ENCODE peak calls at places on chromosomes 12 and 14, in five cellular contexts. O is LoVo, F is epithelial cell of esophagus, I is AML-193, J is fibroblast of the aortic adventitia. H is an unnamed sample.

GRCh38 chr14:68470361-68470760 is 322.5 kb downstream of the ZFP36L1 start:
- DNase-seq in I (no peak), J (no peak), F (peak; percentile 52), O (no peak), H (no peak)

GRCh38 chr12:47139010-47139681 is 59.4 kb upstream of the AMIGO2 start:
- DNase-seq in J (no peak), O (no peak), F (no peak), I (peak; percentile 83), H (no peak)

GRCh38 chr14:72745546-72745945 is 148.4 kb downstream of the DPF3 start:
- DNase-seq in I (no peak), O (no peak), J (peak; percentile 95), F (peak; percentile 72), H (peak; percentile 91)

GRCh38 chr14:91417983-91418386 is 365 bp upstream of the CCDC88C start:
- DNase-seq in O (peak; percentile 68), F (peak; percentile 62), I (peak; percentile 55), J (no peak), H (no peak)

GRCh38 chr12:111180830-111181726 is 187.8 kb downstream of the PHETA1 start:
- DNase-seq in I (peak; percentile 13), F (no peak), O (no peak), J (peak; percentile 14), H (no peak)

GRCh38 chr12:24617471-24617870 is 331.4 kb downstream of the BCAT1 start:
- DNase-seq in F (peak; percentile 30), J (peak; percentile 29), O (no peak), I (no peak), H (peak; percentile 38)

GRCh38 chr12:110271015-110271414 is 10.0 kb upstream of the ATP2A2 start:
- DNase-seq in O (no peak), I (no peak), J (no peak), F (no peak), H (no peak)

GRCh38 chr12:61781021-61781581 is 479.1 kb upstream of the USP15 start:
- DNase-seq in F (no peak), J (no peak), I (no peak), O (no peak), H (no peak)